ENCODE peak calls at places on chromosomes 16 and 17, in four cellular contexts. A is neuronal stem cell, E is mesendoderm, R is IMR-90. M is an unnamed sample.
A peak's percentile ranks its signal among the peaks of the same experiment; 100 is the strongest.

GRCh38 chr16:31458073-31458834 is 1.0 kb upstream of the ARMC5 start:
- DNase-seq in A (no peak), E (peak; percentile 75), R (peak; percentile 45), M (peak; percentile 65)

GRCh38 chr17:38727661-38728220 is 2.4 kb upstream of the CISD3 start:
- DNase-seq in A (no peak), E (no peak), R (no peak), M (no peak)

GRCh38 chr16:90077757-90078593 is 844 bp upstream of the PRDM7 start:
- DNase-seq in A (no peak), E (peak; percentile 12), R (peak; percentile 42), M (no peak)

GRCh38 chr16:55035037-55035436 is 104.4 kb downstream of the IRX5 start:
- DNase-seq in A (peak; percentile 41), E (peak; percentile 62), R (no peak), M (no peak)

GRCh38 chr16:50747206-50747956 is 5.5 kb downstream of the CYLD start:
- DNase-seq in A (no peak), E (peak; percentile 43), R (no peak), M (peak; percentile 9)

GRCh38 chr16:55001931-55002330 is 71.3 kb downstream of the IRX5 start:
- DNase-seq in A (no peak), E (no peak), R (no peak), M (no peak)

GRCh38 chr16:66483689-66484452 is 56.8 kb downstream of the BEAN1 start:
- DNase-seq in A (peak; percentile 69), E (peak; percentile 82), R (peak; percentile 63), M (peak; percentile 71)

GRCh38 chr17:49922095-49922494 is 46.9 kb upstream of the DLX4 start:
- DNase-seq in A (no peak), E (no peak), R (no peak), M (no peak)

GRCh38 chr17:2932946-2933345 is 130.5 kb downstream of the OR1D5 start:
- DNase-seq in A (no peak), E (no peak), R (no peak), M (no peak)

GRCh38 chr16:28309811-28310311 is 17.5 kb downstream of the SBK1 start:
- DNase-seq in A (no peak), E (no peak), R (no peak), M (no peak)

GRCh38 chr17:7130626-7131467 is 16.2 kb upstream of the ASGR2 start:
- DNase-seq in A (no peak), E (peak; percentile 49), R (no peak), M (no peak)

GRCh38 chr17:40862985-40863733 is 3.9 kb downstream of the KRT12 start:
- DNase-seq in A (peak; percentile 11), E (peak; percentile 83), R (no peak), M (peak; percentile 15)

GRCh38 chr16:17296412-17296811 is 174.3 kb downstream of the XYLT1 start:
- DNase-seq in A (no peak), E (peak; percentile 91), R (no peak), M (no peak)

GRCh38 chr16:72836985-72837384 is 210.9 kb downstream of the ZFHX3 start:
- DNase-seq in A (no peak), E (peak; percentile 73), R (no peak), M (no peak)

GRCh38 chr16:50683689-50684374 is 2.7 kb upstream of the SNX20 start:
- DNase-seq in A (no peak), E (no peak), R (no peak), M (no peak)

GRCh38 chr16:75219838-75220237 is 1.1 kb downstream of the CTRB1 start:
- DNase-seq in A (no peak), E (no peak), R (no peak), M (no peak)

GRCh38 chr17:38893612-38894011 is 23.8 kb downstream of the LASP1 start:
- DNase-seq in A (no peak), E (peak; percentile 49), R (no peak), M (peak; percentile 54)

GRCh38 chr16:49834496-49835009 is 21.4 kb downstream of the ZNF423 start:
- DNase-seq in A (no peak), E (peak; percentile 86), R (no peak), M (peak; percentile 18)

GRCh38 chr16:67403976-67404555 is 10.8 kb upstream of the TPPP3 start:
- DNase-seq in A (no peak), E (no peak), R (no peak), M (no peak)

GRCh38 chr17:49557204-49558024 is 18.3 kb upstream of the NXPH3 start:
- DNase-seq in A (no peak), E (peak; percentile 79), R (peak; percentile 46), M (peak; percentile 67)

GRCh38 chr16:2751577-2752034 is 832 bp upstream of the SRRM2 start:
- DNase-seq in A (no peak), E (peak; percentile 88), R (no peak), M (no peak)

GRCh38 chr16:19130852-19131808 is 17.4 kb downstream of the ITPRIPL2 start:
- DNase-seq in A (no peak), E (peak; percentile 90), R (peak; percentile 82), M (peak; percentile 95)

GRCh38 chr17:30513346-30513745 is 36.1 kb downstream of the GOSR1 start:
- DNase-seq in A (no peak), E (no peak), R (peak; percentile 9), M (no peak)

GRCh38 chr16:19346335-19346922 is 60.9 kb downstream of the CLEC19A start:
- DNase-seq in A (no peak), E (no peak), R (no peak), M (no peak)

GRCh38 chr17:74852237-74853047 is 7.2 kb downstream of the GRIN2C start:
- DNase-seq in A (peak; percentile 80), E (peak; percentile 95), R (no peak), M (no peak)

GRCh38 chr17:5781236-5781927 is 197.1 kb upstream of the NLRP1 start:
- DNase-seq in A (no peak), E (no peak), R (no peak), M (no peak)

DNA sequence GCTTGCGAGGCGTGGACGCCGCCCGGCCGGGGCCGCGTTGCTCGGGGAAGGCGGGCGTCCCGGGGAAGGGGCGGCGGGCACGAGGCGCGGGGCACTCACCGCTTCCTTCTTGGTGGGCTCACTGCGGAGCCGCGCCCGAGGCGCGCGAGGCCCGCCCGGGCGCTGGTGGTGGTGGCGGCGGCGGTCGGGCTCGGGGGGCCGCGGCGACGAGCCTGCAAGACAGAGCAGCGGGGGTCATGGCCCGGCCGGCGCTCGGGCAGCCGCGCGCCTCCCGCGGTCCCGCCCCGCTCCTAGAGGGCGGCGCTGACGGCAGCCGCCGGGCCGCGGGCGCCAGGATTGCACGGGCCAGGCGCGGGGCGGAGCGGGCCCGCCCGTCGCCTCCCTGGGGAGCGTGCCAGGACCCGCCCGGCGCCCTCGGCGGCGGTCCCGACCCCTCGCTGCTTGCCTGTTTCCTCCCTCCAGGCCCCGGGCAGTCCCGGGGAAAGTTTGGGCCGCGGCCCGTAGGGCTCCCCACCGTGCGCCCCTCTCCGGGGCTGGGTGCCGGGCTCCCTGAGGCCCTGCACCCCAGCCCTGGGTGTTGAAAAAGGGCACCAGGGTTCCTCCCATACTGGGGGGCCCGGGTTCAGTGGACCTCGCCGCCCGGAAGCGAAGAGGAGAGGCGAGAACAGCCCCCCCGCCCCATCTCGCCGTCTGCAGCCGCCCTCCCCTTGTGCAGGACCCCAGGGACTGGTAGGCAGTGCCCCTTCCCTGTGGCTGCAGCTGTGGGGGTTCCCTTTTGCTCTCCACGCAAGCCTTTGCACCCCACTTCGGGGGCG is at the start of gene C16orf74:
- DNase-seq in A (no peak), E (no peak), R (peak; percentile 35), M (peak; percentile 57)
- H2BK120ac ChIP-seq in A (peak within 1 kb of the TSS; percentile 32), E (no peak within 1 kb of the TSS), R (peak within 1 kb of the TSS; percentile 69), M (no peak within 1 kb of the TSS)

GRCh38 chr17:4004517-4005295 is 40.5 kb upstream of the ATP2A3 start:
- DNase-seq in A (peak; percentile 71), E (peak; percentile 82), R (no peak), M (peak; percentile 44)
- H3K4me2 ChIP-seq in A (no peak overlapping the region), E (no peak overlapping the region), R (no peak overlapping the region), M (no peak overlapping the region)

GRCh38 chr17:76601042-76601441 is 15.4 kb upstream of the ST6GALNAC2 start:
- DNase-seq in A (no peak), E (no peak), R (no peak), M (no peak)
- H2BK120ac ChIP-seq in A (no peak overlapping the region), E (no peak overlapping the region), R (peak overlapping the region; percentile 42), M (no peak overlapping the region)

DNA sequence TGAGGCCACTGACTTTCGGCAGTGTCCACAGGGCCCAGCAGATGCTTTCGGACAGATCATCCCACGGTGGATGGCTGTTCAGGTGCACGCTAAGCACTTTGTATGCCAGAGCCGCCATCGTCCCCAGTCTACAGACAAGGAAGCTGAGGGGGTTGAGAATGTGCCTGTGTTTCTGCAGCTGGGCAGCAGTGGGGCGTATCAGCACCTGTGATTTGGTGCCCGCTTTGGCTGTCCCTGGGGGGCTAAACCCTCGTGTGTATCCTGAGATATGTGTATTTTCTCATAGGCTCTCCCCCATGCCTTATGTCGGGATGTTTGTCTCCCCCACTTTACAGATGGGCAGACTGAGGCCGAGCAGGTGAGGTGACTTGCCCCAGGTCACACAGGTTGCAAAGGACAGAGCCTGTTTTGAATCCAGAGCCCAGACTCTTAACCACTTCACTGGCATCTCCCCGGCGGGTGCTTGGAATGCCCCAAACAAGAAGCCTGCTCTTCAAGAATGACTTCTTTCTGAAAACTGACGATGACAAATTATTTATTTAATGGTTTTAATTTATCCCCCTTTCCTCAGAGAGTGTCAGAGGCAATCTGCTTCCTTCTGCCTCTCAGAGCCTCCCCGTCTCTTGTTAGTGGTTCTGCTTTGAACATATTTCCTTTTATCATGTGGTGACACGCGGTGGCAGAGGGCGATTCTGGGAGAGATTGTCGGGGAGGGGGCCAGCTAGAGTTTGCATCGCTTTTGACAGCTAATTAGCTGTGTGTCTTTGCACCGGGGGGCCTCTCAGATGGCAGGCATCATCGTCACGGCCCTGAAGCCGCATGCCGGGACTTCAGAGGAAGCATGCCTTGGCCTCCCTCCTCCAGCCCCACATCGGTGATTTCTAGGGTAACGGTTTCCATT is 149.6 kb upstream of the CIBAR2 start:
- DNase-seq in A (no peak), E (no peak), R (no peak), M (no peak)
- H3K4me2 ChIP-seq in A (no peak overlapping the region), E (no peak overlapping the region), R (no peak overlapping the region), M (no peak overlapping the region)

DNA sequence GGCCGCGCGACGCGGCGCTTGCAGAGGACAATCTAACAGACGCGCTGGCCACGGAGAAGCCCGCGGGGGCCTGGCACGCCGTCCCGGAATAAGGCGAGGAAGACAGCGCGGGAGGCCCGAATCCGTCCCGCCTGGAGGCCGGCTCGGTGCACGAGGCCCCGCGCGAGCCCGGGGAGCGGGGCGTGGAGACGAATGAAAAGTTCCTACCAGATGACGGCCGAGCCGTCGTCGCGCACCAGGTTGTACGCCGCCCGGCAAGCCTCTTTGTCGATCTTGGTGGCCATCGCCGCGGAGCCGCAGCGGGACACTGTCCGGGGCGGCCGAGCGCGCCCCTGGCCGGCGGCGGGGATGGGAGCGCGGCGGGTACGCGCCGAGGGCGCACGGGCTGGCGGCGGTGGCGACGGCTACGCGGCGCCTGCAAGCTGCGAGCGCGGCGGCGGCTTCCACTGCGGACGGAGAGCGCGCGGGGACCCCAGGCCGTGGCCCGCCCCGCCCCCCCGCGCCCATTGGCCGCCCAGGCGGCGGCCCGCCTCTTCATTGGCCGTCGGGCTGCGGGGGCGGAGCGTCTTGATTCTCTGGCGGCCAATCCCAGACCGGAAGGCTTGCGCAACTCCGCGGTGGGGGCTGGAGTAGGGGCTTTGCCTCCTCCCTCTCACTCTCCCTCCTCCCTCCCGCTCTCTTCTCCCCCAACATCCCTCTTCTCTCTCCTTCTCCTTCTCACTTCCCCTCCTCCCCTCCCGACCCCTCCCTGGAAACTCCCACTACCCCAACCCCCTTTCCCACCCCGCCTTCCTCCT is at the start of gene COTL1:
- DNase-seq in A (peak; percentile 90), E (peak; percentile 99), R (peak; percentile 99), M (peak; percentile 98)
- H2BK120ac ChIP-seq in A (peak within 1 kb of the TSS; percentile 27), E (peak within 1 kb of the TSS; percentile 17), R (peak within 1 kb of the TSS; percentile 97), M (peak within 1 kb of the TSS; percentile 87)